ENCODE peak calls at places on chromosomes 4 and X, in five cellular contexts. R, E, L, Y and F are unnamed samples. For H3K36me3, the result is how much of the 10 kb centered on the place peaks cover.

GRCh38 chrX:112738347-112739033 is 58.8 kb upstream of the LHFPL1 start:
- DNase-seq in R (no peak), E (no peak), L (no peak), Y (no peak), F (no peak)

GRCh38 chr4:24603343-24603742 is 19.0 kb upstream of the DHX15 start:
- DNase-seq in R (no peak), E (no peak), L (no peak), Y (no peak), F (no peak)

GRCh38 chrX:115940348-115940747 is 230.2 kb upstream of the AGTR2 start:
- DNase-seq in R (no peak), E (no peak), L (no peak), Y (no peak), F (no peak)

GRCh38 chrX:43655961-43656494 is at the start of gene MAOA:
- DNase-seq in R (no peak), E (peak), L (peak), Y (peak), F (peak)

GRCh38 chrX:132022115-132022862 is 813 bp upstream of the STK26 start:
- DNase-seq in R (no peak), E (no peak), L (no peak), Y (no peak), F (no peak)

GRCh38 chr4:24973471-24974251 is 57.1 kb downstream of the LGI2 start:
- DNase-seq in R (no peak), E (no peak), L (peak), Y (no peak), F (no peak)

GRCh38 chr4:149961876-149962597 is 116.2 kb upstream of the DCLK2 start:
- DNase-seq in R (no peak), E (no peak), L (no peak), Y (no peak), F (no peak)

GRCh38 chr4:41661447-41662076 is 87.0 kb downstream of the PHOX2B start:
- DNase-seq in R (no peak), E (peak), L (peak), Y (peak), F (peak)

GRCh38 chr4:72505314-72505744 is 63.7 kb downstream of the ADAMTS3 start:
- DNase-seq in R (no peak), E (no peak), L (no peak), Y (peak), F (no peak)

GRCh38 chr4:153081693-153082092 is 122.5 kb upstream of the TRIM2 start:
- DNase-seq in R (no peak), E (no peak), L (no peak), Y (no peak), F (no peak)

GRCh38 chr4:124713213-124713592 is 671 bp upstream of the ANKRD50 start:
- DNase-seq in R (no peak), E (peak), L (peak), Y (peak), F (peak)

GRCh38 chrX:37776283-37776986 is 3.4 kb upstream of the CYBB start:
- DNase-seq in R (no peak), E (no peak), L (no peak), Y (no peak), F (no peak)

GRCh38 chr4:114807357-114807756 is 208.8 kb downstream of the UGT8 start:
- DNase-seq in R (no peak), E (no peak), L (no peak), Y (no peak), F (no peak)

GRCh38 chrX:22078117-22078516 is 46.0 kb downstream of the PHEX start:
- DNase-seq in R (no peak), E (no peak), L (no peak), Y (no peak), F (no peak)

GRCh38 chrX:39897741-39898097 is 200.0 kb downstream of the BCOR start:
- DNase-seq in R (no peak), E (no peak), L (no peak), Y (no peak), F (no peak)

GRCh38 chr4:144592264-144592663 is 53.7 kb upstream of the HHIP start:
- DNase-seq in R (no peak), E (no peak), L (no peak), Y (no peak), F (no peak)

GRCh38 chrX:73965833-73966232 is 338.1 kb upstream of the ZCCHC13 start:
- DNase-seq in R (no peak), E (no peak), L (no peak), Y (no peak), F (no peak)

GRCh38 chrX:87924619-87925018 is 407.0 kb downstream of the KLHL4 start:
- DNase-seq in R (no peak), E (no peak), L (no peak), Y (no peak), F (no peak)

GRCh38 chr4:174590336-174590735 is 68.0 kb upstream of the HPGD start:
- DNase-seq in R (no peak), E (no peak), L (no peak), Y (no peak), F (no peak)

GRCh38 chr4:105544517-105544916 is 7.9 kb upstream of the ARHGEF38 start:
- DNase-seq in R (no peak), E (no peak), L (no peak), Y (no peak), F (no peak)

GRCh38 chr4:123856689-123857545 is 460.3 kb downstream of the SPRY1 start:
- DNase-seq in R (no peak), E (no peak), L (peak), Y (peak), F (no peak)

GRCh38 chr4:17111959-17112659 is 213.7 kb upstream of the LDB2 start:
- DNase-seq in R (no peak), E (no peak), L (no peak), Y (no peak), F (peak)

GRCh38 chrX:100083146-100083715 is 326.8 kb downstream of the PCDH19 start:
- DNase-seq in R (no peak), E (no peak), L (no peak), Y (no peak), F (no peak)

GRCh38 chrX:132413459-132413858 is 75.4 kb downstream of the MBNL3 start:
- DNase-seq in R (no peak), E (no peak), L (no peak), Y (no peak), F (no peak)

GRCh38 chr4:101019941-101020401 is 327.4 kb downstream of the PPP3CA start:
- DNase-seq in R (no peak), E (no peak), L (no peak), Y (no peak), F (no peak)

GRCh38 chr4:99414401-99414800 is 20.7 kb downstream of the ADH7 start:
- DNase-seq in R (no peak), E (no peak), L (no peak), Y (no peak), F (no peak)

GRCh38 chrX:104522386-104522785 is 43.6 kb upstream of the IL1RAPL2 start:
- DNase-seq in R (no peak), E (no peak), L (no peak), Y (no peak), F (no peak)

GRCh38 chr4:10157478-10158354 is 41.1 kb upstream of the WDR1 start:
- DNase-seq in R (no peak), E (peak), L (peak), Y (peak), F (peak)

GRCh38 chr4:150007512-150007911 is 70.7 kb upstream of the DCLK2 start:
- DNase-seq in R (no peak), E (no peak), L (no peak), Y (no peak), F (no peak)

GRCh38 chr4:37891221-37892159 is 606 bp downstream of the TBC1D1 start:
- DNase-seq in R (no peak), E (peak), L (peak), Y (peak), F (no peak)

GRCh38 chrX:43808231-43808630 is 74.0 kb downstream of the MAOB start:
- DNase-seq in R (no peak), E (no peak), L (no peak), Y (no peak), F (no peak)

GRCh38 chr4:7653510-7654414 is 219.0 kb upstream of the PSAPL1 start:
- DNase-seq in R (no peak), E (no peak), L (no peak), Y (peak), F (no peak)

DNA sequence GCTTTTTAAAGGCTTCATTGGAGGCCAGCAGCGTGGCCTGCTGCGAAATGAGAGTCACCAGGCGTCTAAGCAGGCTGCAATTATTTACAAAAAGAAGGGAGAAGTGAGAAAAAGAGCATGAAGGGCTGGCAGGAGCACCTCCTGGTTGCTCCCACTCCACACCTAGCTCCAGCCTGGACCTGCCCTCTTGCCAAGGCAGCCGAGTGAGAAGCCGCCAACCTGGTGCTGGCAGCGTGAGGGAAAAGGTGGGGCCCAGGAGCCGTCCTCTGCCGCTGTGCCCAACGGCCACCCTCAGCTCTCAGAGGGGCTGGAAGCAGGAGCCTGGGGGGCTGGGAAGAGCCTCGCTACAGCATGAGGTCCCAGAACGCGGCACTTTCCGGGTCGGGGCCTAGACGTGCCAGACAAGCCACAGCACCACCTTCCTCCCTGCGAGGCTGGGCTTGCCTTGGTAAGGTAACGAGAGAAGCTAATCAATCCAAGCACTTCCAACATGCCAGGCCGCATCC is 16.3 kb downstream of the SLC6A8 start:
- DNase-seq in R (no peak), E (no peak), L (no peak), Y (no peak), F (no peak)
- H3K36me3 ChIP-seq in R (under half), E (under half), L (under half), Y (under half), F (under half)

DNA sequence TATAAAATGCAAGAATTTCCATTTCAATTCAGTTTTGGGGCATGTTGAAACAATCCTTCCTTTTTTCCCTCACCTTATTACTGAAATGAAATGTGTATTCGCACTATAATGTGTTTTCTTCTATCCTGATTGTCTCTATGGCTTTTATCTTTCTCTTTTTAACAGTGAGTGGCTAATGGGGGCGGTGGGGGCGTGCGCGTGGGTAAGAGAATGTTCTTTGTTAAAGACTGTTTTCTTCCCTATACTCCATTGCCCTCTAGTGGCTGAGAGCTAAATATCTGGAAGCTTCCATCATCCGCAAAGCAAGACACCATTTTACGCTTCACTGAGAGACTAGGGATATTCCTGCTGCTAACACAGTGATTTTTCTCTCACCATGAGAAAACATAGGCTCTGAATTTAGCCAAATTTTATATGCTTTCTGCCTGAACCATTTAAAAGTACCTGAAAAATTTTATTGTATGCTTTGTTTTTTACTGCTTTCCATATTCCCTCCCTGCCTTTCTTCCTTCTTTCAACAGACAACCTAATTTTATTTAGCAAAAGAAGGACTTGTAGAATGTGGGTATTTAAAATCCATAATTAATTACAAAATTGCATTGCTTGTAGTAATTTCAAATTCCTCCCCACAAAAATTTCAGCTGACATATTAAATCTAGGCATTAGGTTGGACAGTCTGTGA is 194.0 kb downstream of the GASK1B start:
- DNase-seq in R (no peak), E (peak), L (peak), Y (peak), F (peak)
- H3K4me3 ChIP-seq in R (no peak), E (peak), L (peak), Y (no peak), F (no peak)

GRCh38 chrX:48801281-48802088 is at the start of gene HDAC6:
- DNase-seq in R (peak), E (peak), L (peak), Y (peak), F (peak)
- TF ChIP-seq POLR2A in R (peak), E (no peak), L (no peak), Y (no peak), F (peak)

GRCh38 chr4:1964971-1965370 is 43.8 kb downstream of the NELFA start:
- DNase-seq in R (no peak), E (no peak), L (no peak), Y (no peak), F (no peak)
- H3K36me3 ChIP-seq in R (under half), E (under half), L (under half), Y (under half), F (under half)

GRCh38 chrX:54449929-54450328 is 9.7 kb downstream of the TSR2 start:
- DNase-seq in R (no peak), E (no peak), L (no peak), Y (no peak), F (no peak)
- H3K4me3 ChIP-seq in R (no peak), E (no peak), L (no peak), Y (no peak), F (no peak)

DNA sequence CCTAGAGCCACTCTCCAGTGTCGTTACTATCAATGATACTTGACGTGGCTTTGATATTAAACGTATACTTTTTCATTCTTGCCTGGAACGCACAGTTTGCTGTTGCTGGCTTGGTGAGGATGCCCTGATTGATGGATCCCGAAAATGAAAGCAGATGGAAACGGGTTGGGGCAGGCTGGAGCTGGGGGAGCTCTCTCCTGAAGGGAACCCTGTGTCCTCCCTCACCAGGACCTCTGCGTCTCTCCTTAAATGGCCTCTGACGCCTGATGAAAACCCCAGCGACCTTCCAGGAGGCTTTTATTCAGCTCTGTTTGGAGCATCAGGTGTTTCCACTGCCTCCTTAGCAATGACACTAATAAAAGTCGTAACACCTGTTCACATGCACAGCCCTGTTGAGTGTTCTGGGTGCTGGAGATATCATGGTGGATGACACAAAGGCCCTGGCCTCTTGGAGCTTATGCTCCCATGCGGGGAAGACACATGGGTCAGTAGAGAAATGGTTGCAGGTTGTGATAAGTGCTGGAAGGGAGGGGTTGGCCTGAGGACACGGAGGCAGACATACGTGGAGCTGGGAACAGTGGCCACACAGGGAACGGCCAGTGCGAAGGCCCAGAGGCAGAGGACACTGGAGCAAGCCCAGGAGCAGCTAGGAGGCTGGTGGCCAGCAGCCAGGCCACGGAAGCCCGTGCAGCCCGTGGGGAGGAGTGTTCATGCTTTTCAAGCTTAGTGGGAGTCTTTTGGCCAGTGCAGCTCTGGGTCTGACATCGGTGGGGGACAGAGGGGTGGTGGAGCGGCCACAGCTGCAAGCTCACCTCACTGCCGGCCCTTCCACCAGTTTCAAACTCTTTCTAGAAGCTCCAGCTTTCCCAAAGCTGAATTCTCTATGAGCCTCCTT is 7.5 kb downstream of the MSANTD1 start:
- DNase-seq in R (no peak), E (no peak), L (peak), Y (no peak), F (peak)
- TF ChIP-seq POLR2A in R (no peak), E (no peak), L (no peak), Y (no peak), F (no peak)

GRCh38 chr4:3476341-3476747 is 13.2 kb downstream of the DOK7 start:
- DNase-seq in R (no peak), E (no peak), L (no peak), Y (no peak), F (no peak)
- H3K36me3 ChIP-seq in R (under half), E (under half), L (under half), Y (under half), F (under half)

DNA sequence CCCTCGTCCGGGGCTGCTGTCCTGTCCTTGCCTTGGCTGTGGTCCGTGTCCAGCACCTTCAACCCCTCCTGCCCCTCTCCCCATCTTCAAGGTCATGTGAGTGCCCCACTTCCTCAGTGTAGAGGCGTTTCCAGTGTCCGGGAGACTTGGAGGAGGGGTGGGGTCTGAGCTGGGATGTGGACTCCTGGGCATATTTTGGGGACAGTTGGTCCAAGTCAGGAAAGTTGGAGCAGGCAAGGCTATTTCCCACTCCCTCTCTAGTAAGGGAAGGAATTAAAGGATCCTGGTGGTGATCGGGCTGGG is 3.0 kb downstream of the PCGF3 start:
- DNase-seq in R (no peak), E (no peak), L (no peak), Y (no peak), F (no peak)
- H3K4me3 ChIP-seq in R (no peak), E (no peak), L (peak), Y (no peak), F (no peak)

DNA sequence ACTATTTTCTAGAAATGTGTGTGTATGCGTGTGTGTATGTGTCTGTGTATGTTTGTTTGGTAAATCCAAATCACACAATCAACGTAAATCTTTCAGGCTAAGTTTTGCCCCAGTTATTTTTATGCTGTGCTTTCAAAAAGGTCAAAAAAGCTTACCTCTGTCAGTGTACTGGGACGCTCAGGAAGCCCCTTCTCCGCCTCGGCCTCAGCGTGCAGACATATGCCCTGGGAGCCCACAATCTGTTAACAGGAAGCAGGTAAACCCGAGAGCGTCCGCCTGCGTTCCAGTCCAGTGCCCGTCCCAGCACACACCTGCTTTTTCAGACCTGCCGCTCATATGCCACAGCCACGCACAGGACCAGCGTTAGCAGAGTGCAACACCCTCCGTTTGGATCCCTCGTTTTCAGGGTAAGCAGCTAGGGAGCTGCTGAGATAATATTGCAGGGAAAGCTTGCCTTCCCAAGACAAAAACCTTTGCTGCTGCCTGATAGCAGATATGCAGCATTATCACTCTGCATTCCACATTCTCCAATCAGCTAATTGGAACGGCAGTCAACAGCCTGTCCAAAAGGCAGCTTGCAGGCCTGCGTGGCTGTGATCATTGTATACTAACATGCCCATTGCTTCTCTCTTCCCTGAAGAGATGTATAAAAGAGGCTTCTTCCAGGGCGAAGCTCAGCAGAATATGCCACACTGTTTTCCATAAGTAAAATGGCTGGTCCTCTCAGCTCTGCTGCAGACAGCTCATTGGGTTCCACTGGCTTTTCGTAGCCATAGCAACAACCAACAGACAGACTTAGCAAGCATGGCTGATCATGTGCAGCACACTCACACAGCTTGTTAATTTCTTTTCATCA is at the start of gene SORBS2:
- DNase-seq in R (no peak), E (no peak), L (peak), Y (peak), F (no peak)
- TF ChIP-seq POLR2A in R (no peak), E (no peak), L (peak), Y (no peak), F (no peak)

DNA sequence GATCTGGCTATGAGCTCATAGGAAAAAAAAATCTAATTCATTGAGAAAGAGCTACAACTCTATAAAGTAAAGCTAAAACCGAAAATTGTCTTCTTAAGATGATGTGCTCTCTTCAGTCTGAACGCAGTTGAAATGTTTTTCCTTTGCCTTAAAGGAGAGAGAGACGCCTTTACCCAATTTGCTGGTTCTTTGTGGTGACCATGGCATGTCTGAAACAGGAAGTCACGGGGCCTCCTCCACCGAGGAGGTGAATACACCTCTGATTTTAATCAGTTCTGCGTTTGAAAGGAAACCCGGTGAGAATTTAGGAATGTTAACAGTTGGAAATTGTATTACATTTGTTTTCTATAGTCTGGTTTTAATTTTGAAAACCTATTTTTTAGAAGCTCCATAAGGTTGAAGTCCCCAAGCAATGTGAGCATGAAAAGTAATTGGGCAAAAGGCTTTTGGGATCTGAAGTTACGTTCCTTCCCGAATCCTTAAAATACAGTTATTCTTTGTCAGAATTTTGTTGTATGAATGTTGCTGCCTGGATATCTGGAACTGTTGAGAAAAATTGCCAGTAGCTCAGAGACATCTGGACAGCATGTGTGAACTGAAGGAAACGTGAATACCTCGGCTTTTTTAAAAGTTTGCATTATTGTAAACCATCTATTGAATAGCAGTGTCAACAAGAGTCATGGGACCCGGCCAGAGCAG is 9.8 kb downstream of the PIGG start:
- DNase-seq in R (no peak), E (no peak), L (no peak), Y (no peak), F (no peak)
- H3K36me3 ChIP-seq in R (under half), E (under half), L (under half), Y (under half), F (half or more)